ENCODE peak calls at places on chromosomes 1 and 21, in eight cellular contexts. One of them, this sample, is unnamed.

GRCh38 chr1:164648211-164649080 is 89.5 kb downstream of the PBX1 start:
- DNase-seq in Caki2: peak; percentile 22
- DNase-seq in AG08396: no peak
- DNase-seq in nephron progenitor cell: no peak
- DNase-seq in epithelial cell of esophagus: peak; percentile 38
- DNase-seq in islet precursor cell: peak; percentile 84
- DNase-seq in ACHN: no peak
- DNase-seq in LoVo: no peak
- DNase-seq in this sample: no peak

GRCh38 chr1:59716551-59717231 is 98.1 kb upstream of the HOOK1 start:
- DNase-seq in Caki2: no peak
- DNase-seq in AG08396: no peak
- DNase-seq in nephron progenitor cell: no peak
- DNase-seq in epithelial cell of esophagus: no peak
- DNase-seq in islet precursor cell: no peak
- DNase-seq in ACHN: no peak
- DNase-seq in LoVo: no peak
- DNase-seq in this sample: no peak

GRCh38 chr1:242184955-242185354 is 186.1 kb upstream of the MAP1LC3C start:
- DNase-seq in Caki2: no peak
- DNase-seq in AG08396: no peak
- DNase-seq in nephron progenitor cell: no peak
- DNase-seq in epithelial cell of esophagus: no peak
- DNase-seq in islet precursor cell: no peak
- DNase-seq in ACHN: no peak
- DNase-seq in LoVo: no peak
- DNase-seq in this sample: no peak

GRCh38 chr21:37206531-37206930 is 60.6 kb downstream of the VPS26C start:
- DNase-seq in Caki2: no peak
- DNase-seq in AG08396: no peak
- DNase-seq in nephron progenitor cell: no peak
- DNase-seq in epithelial cell of esophagus: no peak
- DNase-seq in islet precursor cell: no peak
- DNase-seq in ACHN: no peak
- DNase-seq in LoVo: no peak
- DNase-seq in this sample: no peak

GRCh38 chr1:18787825-18788385 is 71.6 kb downstream of the TAS1R2 start:
- DNase-seq in Caki2: no peak
- DNase-seq in AG08396: no peak
- DNase-seq in nephron progenitor cell: no peak
- DNase-seq in epithelial cell of esophagus: no peak
- DNase-seq in islet precursor cell: no peak
- DNase-seq in ACHN: no peak
- DNase-seq in LoVo: no peak
- DNase-seq in this sample: no peak

GRCh38 chr21:28317177-28317950 is 675.3 kb downstream of the LTN1 start:
- DNase-seq in Caki2: no peak
- DNase-seq in AG08396: no peak
- DNase-seq in nephron progenitor cell: no peak
- DNase-seq in epithelial cell of esophagus: no peak
- DNase-seq in islet precursor cell: no peak
- DNase-seq in ACHN: no peak
- DNase-seq in LoVo: no peak
- DNase-seq in this sample: no peak

GRCh38 chr1:166007176-166007575 is 159.6 kb downstream of the FAM78B start:
- DNase-seq in Caki2: no peak
- DNase-seq in AG08396: no peak
- DNase-seq in nephron progenitor cell: no peak
- DNase-seq in epithelial cell of esophagus: no peak
- DNase-seq in islet precursor cell: no peak
- DNase-seq in ACHN: no peak
- DNase-seq in LoVo: no peak
- DNase-seq in this sample: no peak

GRCh38 chr1:7852778-7853177 is at the start of gene UTS2:
- DNase-seq in Caki2: no peak
- DNase-seq in AG08396: no peak
- DNase-seq in nephron progenitor cell: no peak
- DNase-seq in epithelial cell of esophagus: no peak
- DNase-seq in islet precursor cell: no peak
- DNase-seq in ACHN: no peak
- DNase-seq in LoVo: no peak
- DNase-seq in this sample: no peak

GRCh38 chr1:111920221-111921024 is 69.0 kb downstream of the KCND3 start:
- DNase-seq in Caki2: peak; percentile 40
- DNase-seq in AG08396: peak; percentile 51
- DNase-seq in nephron progenitor cell: no peak
- DNase-seq in epithelial cell of esophagus: peak; percentile 79
- DNase-seq in islet precursor cell: peak; percentile 45
- DNase-seq in ACHN: no peak
- DNase-seq in LoVo: no peak
- DNase-seq in this sample: peak; percentile 3

GRCh38 chr21:32190491-32191144 is 88.2 kb downstream of the MIS18A start:
- DNase-seq in Caki2: no peak
- DNase-seq in AG08396: no peak
- DNase-seq in nephron progenitor cell: no peak
- DNase-seq in epithelial cell of esophagus: no peak
- DNase-seq in islet precursor cell: no peak
- DNase-seq in ACHN: no peak
- DNase-seq in LoVo: no peak
- DNase-seq in this sample: no peak

GRCh38 chr1:91557039-91557690 is 56.5 kb downstream of the CDC7 start:
- DNase-seq in Caki2: no peak
- DNase-seq in AG08396: no peak
- DNase-seq in nephron progenitor cell: no peak
- DNase-seq in epithelial cell of esophagus: no peak
- DNase-seq in islet precursor cell: peak; percentile 66
- DNase-seq in ACHN: no peak
- DNase-seq in LoVo: no peak
- DNase-seq in this sample: no peak

GRCh38 chr1:109208847-109209463 is 4.8 kb upstream of the SARS1 start:
- DNase-seq in Caki2: no peak
- DNase-seq in AG08396: no peak
- DNase-seq in nephron progenitor cell: no peak
- DNase-seq in epithelial cell of esophagus: peak; percentile 76
- DNase-seq in islet precursor cell: no peak
- DNase-seq in ACHN: no peak
- DNase-seq in LoVo: no peak
- DNase-seq in this sample: no peak

GRCh38 chr21:32807717-32808380 is 36.3 kb upstream of the PAXBP1 start:
- DNase-seq in Caki2: no peak
- DNase-seq in AG08396: no peak
- DNase-seq in nephron progenitor cell: no peak
- DNase-seq in epithelial cell of esophagus: peak; percentile 45
- DNase-seq in islet precursor cell: no peak
- DNase-seq in ACHN: no peak
- DNase-seq in LoVo: peak; percentile 42
- DNase-seq in this sample: no peak

GRCh38 chr1:16617101-16617727 is 3.9 kb upstream of the NBPF1 start:
- DNase-seq in Caki2: no peak
- DNase-seq in AG08396: no peak
- DNase-seq in nephron progenitor cell: peak; percentile 52
- DNase-seq in epithelial cell of esophagus: no peak
- DNase-seq in islet precursor cell: peak; percentile 71
- DNase-seq in ACHN: no peak
- DNase-seq in LoVo: no peak
- DNase-seq in this sample: no peak